ENCODE peak calls at places on chromosome 4, in seven cellular contexts. M is fibroblast of the aortic adventitia, W is GM23248, D is omental fat pad, Y is fibroblast of gingiva, S is fibroblast of lung, C is SK-N-SH. R is an unnamed sample.

GRCh38 chr4:55395529-55396304 is at the start of gene TMEM165:
- DNase-seq in D (peak; percentile 65), W (peak; percentile 97), Y (peak; percentile 89), C (peak; percentile 95), S (peak; percentile 85), M (peak; percentile 84), R (peak; percentile 96)

GRCh38 chr4:25814737-25815136 is 48.1 kb downstream of the SEL1L3 start:
- DNase-seq in Y (no peak), W (no peak), C (no peak), S (no peak), M (no peak), D (no peak), R (no peak)

GRCh38 chr4:169070895-169071218 is 60.8 kb upstream of the CBR4 start:
- DNase-seq in W (no peak), M (no peak), S (no peak), D (no peak), C (no peak), Y (no peak), R (no peak)

GRCh38 chr4:105586638-105587328 is 34.4 kb downstream of the ARHGEF38 start:
- DNase-seq in Y (no peak), D (no peak), W (no peak), S (no peak), C (no peak), M (no peak), R (no peak)

GRCh38 chr4:3740256-3740655 is 25.9 kb upstream of the ADRA2C start:
- DNase-seq in M (no peak), S (no peak), Y (no peak), W (no peak), D (no peak), C (no peak), R (no peak)

GRCh38 chr4:128355301-128355700 is 67.7 kb upstream of the PGRMC2 start:
- DNase-seq in D (no peak), M (peak; percentile 26), W (peak; percentile 40), Y (no peak), S (no peak), C (peak; percentile 52), R (peak; percentile 35)

GRCh38 chr4:72858328-72858727 is 211.2 kb downstream of the COX18 start:
- DNase-seq in Y (peak; percentile 6), D (no peak), C (no peak), M (peak; percentile 81), W (peak; percentile 80), S (peak; percentile 13), R (no peak)

GRCh38 chr4:110091426-110091825 is 107.0 kb downstream of the ELOVL6 start:
- DNase-seq in Y (peak; percentile 69), M (peak; percentile 71), S (peak; percentile 79), W (peak; percentile 77), D (no peak), C (no peak), R (peak; percentile 87)

GRCh38 chr4:53537606-53538005 is 53.7 kb downstream of the LNX1 start:
- DNase-seq in M (no peak), C (no peak), S (no peak), D (no peak), W (no peak), Y (no peak), R (no peak)

GRCh38 chr4:156294577-156294976 is 340.9 kb upstream of the CTSO start:
- DNase-seq in S (peak; percentile 79), Y (peak; percentile 53), W (peak; percentile 70), C (peak; percentile 6), M (peak; percentile 87), D (no peak), R (peak; percentile 72)

GRCh38 chr4:187617117-187617516 is 378.5 kb upstream of the ZFP42 start:
- DNase-seq in D (no peak), M (peak; percentile 4), W (peak; percentile 16), S (peak; percentile 79), Y (peak; percentile 13), C (no peak), R (no peak)

GRCh38 chr4:174835536-174835935 is 6.5 kb upstream of the GLRA3 start:
- DNase-seq in C (no peak), W (no peak), M (no peak), S (no peak), D (no peak), Y (no peak), R (no peak)

GRCh38 chr4:17544205-17544604 is 29.2 kb downstream of the CLRN2 start:
- DNase-seq in S (no peak), C (no peak), W (peak; percentile 54), D (no peak), M (no peak), Y (peak; percentile 12), R (no peak)

GRCh38 chr4:152264106-152264505 is 271.8 kb downstream of the FBXW7 start:
- DNase-seq in W (no peak), Y (no peak), M (no peak), C (no peak), S (no peak), D (no peak), R (no peak)

GRCh38 chr4:148287111-148287510 is 155.1 kb downstream of the NR3C2 start:
- DNase-seq in W (no peak), Y (no peak), C (peak; percentile 24), D (no peak), S (no peak), M (no peak), R (no peak)

GRCh38 chr4:61994036-61994435 is 793.9 kb downstream of the ADGRL3 start:
- DNase-seq in D (no peak), Y (no peak), S (peak; percentile 45), M (no peak), C (no peak), W (no peak), R (no peak)

GRCh38 chr4:79022529-79022928 is 83.3 kb upstream of the PAQR3 start:
- DNase-seq in W (no peak), M (no peak), S (no peak), C (no peak), Y (no peak), D (no peak), R (no peak)

GRCh38 chr4:40601641-40602040 is 28.0 kb downstream of the RBM47 start:
- DNase-seq in S (no peak), M (no peak), W (no peak), D (no peak), Y (no peak), C (no peak), R (no peak)

GRCh38 chr4:168919706-168920324 is 90.2 kb downstream of the CBR4 start:
- DNase-seq in W (no peak), C (no peak), D (no peak), M (no peak), S (no peak), Y (no peak), R (no peak)

GRCh38 chr4:3168029-3168428 is 80.9 kb upstream of the MSANTD1 start:
- DNase-seq in Y (peak; percentile 21), S (peak; percentile 47), W (peak; percentile 59), D (no peak), M (peak; percentile 59), C (peak; percentile 10), R (peak; percentile 81)

GRCh38 chr4:94642561-94642866 is 115.2 kb upstream of the BMPR1B start:
- DNase-seq in C (no peak), D (no peak), S (peak; percentile 1), Y (peak; percentile 45), M (peak; percentile 18), W (peak; percentile 41), R (peak; percentile 19)

GRCh38 chr4:182328505-182328904 is 85.3 kb downstream of the TENM3 start:
- DNase-seq in W (no peak), Y (no peak), S (no peak), M (no peak), C (no peak), D (no peak), R (no peak)

GRCh38 chr4:108787106-108787505 is 24.3 kb upstream of the ETNPPL start:
- DNase-seq in M (no peak), D (no peak), S (no peak), W (no peak), Y (no peak), C (no peak), R (no peak)

GRCh38 chr4:5211274-5211852 is 160.1 kb downstream of the STK32B start:
- DNase-seq in W (no peak), Y (no peak), S (no peak), C (no peak), M (no peak), D (no peak), R (no peak)

GRCh38 chr4:172040766-172041165 is 227.6 kb downstream of the GALNTL6 start:
- DNase-seq in S (no peak), W (no peak), C (no peak), D (no peak), Y (no peak), M (no peak), R (no peak)

GRCh38 chr4:13559414-13559813 is 15.1 kb upstream of the NKX3-2 start:
- DNase-seq in C (no peak), D (no peak), S (peak; percentile 29), M (peak; percentile 30), Y (peak; percentile 14), W (peak; percentile 64), R (peak; percentile 70)

GRCh38 chr4:122652379-122652778 is 31.5 kb upstream of the IL21 start:
- DNase-seq in C (peak; percentile 33), W (peak; percentile 71), S (peak; percentile 87), D (no peak), Y (peak; percentile 73), M (peak; percentile 88), R (peak; percentile 85)

GRCh38 chr4:2041234-2042130 is 17.6 kb upstream of the NAT8L start:
- DNase-seq in W (peak; percentile 86), M (peak; percentile 74), Y (peak; percentile 70), C (peak; percentile 98), S (peak; percentile 75), D (peak; percentile 31), R (peak; percentile 74)

GRCh38 chr4:113684534-113685091 is 76.9 kb downstream of the CAMK2D start:
- DNase-seq in S (peak; percentile 72), Y (peak; percentile 80), M (peak; percentile 56), D (no peak), W (peak; percentile 73), C (peak; percentile 26), R (peak; percentile 81)

GRCh38 chr4:5592272-5592671 is 116.1 kb downstream of the EVC2 start:
- DNase-seq in M (no peak), D (no peak), Y (no peak), C (no peak), S (no peak), W (no peak), R (no peak)

GRCh38 chr4:73836373-73837269 is at the start of gene CXCL6:
- DNase-seq in Y (peak; percentile 16), D (peak; percentile 24), S (no peak), M (no peak), W (peak; percentile 63), C (no peak), R (peak; percentile 66)

GRCh38 chr4:81058621-81059020 is 28.1 kb downstream of the BMP3 start:
- DNase-seq in D (no peak), M (no peak), Y (no peak), S (no peak), C (no peak), W (no peak), R (no peak)

GRCh38 chr4:126807132-126807531 is 825.6 kb upstream of the INTU start:
- DNase-seq in S (no peak), D (no peak), Y (peak; percentile 14), W (peak; percentile 42), M (no peak), C (no peak), R (peak; percentile 87)

GRCh38 chr4:3677671-3678070 is 88.5 kb upstream of the ADRA2C start:
- DNase-seq in D (no peak), Y (no peak), S (no peak), C (no peak), W (peak; percentile 20), M (no peak), R (no peak)

GRCh38 chr4:130210871-130211270 is 1114.9 kb downstream of the C4orf33 start:
- DNase-seq in S (peak; percentile 37), M (peak; percentile 48), W (peak; percentile 21), Y (peak; percentile 80), C (no peak), D (no peak), R (peak; percentile 0)

GRCh38 chr4:61277785-61278184 is 77.7 kb downstream of the ADGRL3 start:
- DNase-seq in M (no peak), S (no peak), W (no peak), C (no peak), Y (no peak), D (no peak), R (no peak)

GRCh38 chr4:152937280-152937534 is 1.1 kb downstream of the FHDC1 start:
- DNase-seq in D (no peak), W (no peak), C (no peak), S (no peak), M (no peak), Y (no peak), R (no peak)

GRCh38 chr4:110196871-110197420 is 1.5 kb downstream of the ELOVL6 start:
- DNase-seq in S (no peak), C (peak; percentile 75), M (peak; percentile 31), D (no peak), W (peak; percentile 70), Y (peak; percentile 46), R (no peak)